ENCODE peak calls at places on chromosomes 2 and 18, in seven cellular contexts. One of them, this sample, is unnamed.

GRCh38 chr2:75074708-75075107 is 116.3 kb downstream of the POLE4 start:
- DNase-seq in HepG2: no peak
- DNase-seq in NT2/D1: no peak
- DNase-seq in K562: no peak
- DNase-seq in GM12878: no peak
- DNase-seq in H1: no peak
- DNase-seq in SK-N-SH: no peak
- DNase-seq in this sample: no peak

GRCh38 chr2:423479-423878 is 135.6 kb upstream of the ALKAL2 start:
- DNase-seq in SK-N-SH: no peak
- DNase-seq in HepG2: no peak
- DNase-seq in GM12878: no peak
- DNase-seq in H1: peak; percentile 33
- DNase-seq in K562: no peak
- DNase-seq in NT2/D1: no peak
- DNase-seq in this sample: no peak

GRCh38 chr2:7962191-7962590 is 719.7 kb upstream of the ID2 start:
- DNase-seq in GM12878: no peak
- DNase-seq in HepG2: no peak
- DNase-seq in NT2/D1: no peak
- DNase-seq in H1: no peak
- DNase-seq in SK-N-SH: no peak
- DNase-seq in K562: no peak
- DNase-seq in this sample: no peak

GRCh38 chr2:149329068-149329467 is 1.3 kb upstream of the LYPD6 start:
- DNase-seq in NT2/D1: no peak
- DNase-seq in H1: peak; percentile 59
- DNase-seq in SK-N-SH: peak; percentile 61
- DNase-seq in HepG2: no peak
- DNase-seq in GM12878: no peak
- DNase-seq in K562: no peak
- DNase-seq in this sample: peak; percentile 16

GRCh38 chr18:47247036-47247832 is 4.2 kb downstream of the SKOR2 start:
- DNase-seq in SK-N-SH: peak; percentile 90
- DNase-seq in K562: no peak
- DNase-seq in GM12878: no peak
- DNase-seq in HepG2: no peak
- DNase-seq in H1: peak; percentile 83
- DNase-seq in NT2/D1: no peak
- DNase-seq in this sample: no peak

GRCh38 chr18:48802543-48803428 is 148.0 kb downstream of the SMAD7 start:
- DNase-seq in SK-N-SH: no peak
- DNase-seq in H1: peak; percentile 33
- DNase-seq in K562: no peak
- DNase-seq in NT2/D1: no peak
- DNase-seq in HepG2: no peak
- DNase-seq in GM12878: no peak
- DNase-seq in this sample: no peak

GRCh38 chr2:22887426-22887825 is 497.6 kb upstream of the KLHL29 start:
- DNase-seq in H1: no peak
- DNase-seq in K562: no peak
- DNase-seq in HepG2: no peak
- DNase-seq in NT2/D1: no peak
- DNase-seq in SK-N-SH: no peak
- DNase-seq in GM12878: no peak
- DNase-seq in this sample: no peak

GRCh38 chr2:62939735-62940491 is 110.7 kb upstream of the OTX1 start:
- DNase-seq in K562: no peak
- DNase-seq in SK-N-SH: no peak
- DNase-seq in H1: no peak
- DNase-seq in HepG2: no peak
- DNase-seq in GM12878: no peak
- DNase-seq in NT2/D1: no peak
- DNase-seq in this sample: no peak

GRCh38 chr2:235468978-235469694 is 24.7 kb upstream of the AGAP1 start:
- DNase-seq in H1: no peak
- DNase-seq in HepG2: no peak
- DNase-seq in NT2/D1: no peak
- DNase-seq in SK-N-SH: no peak
- DNase-seq in K562: no peak
- DNase-seq in GM12878: no peak
- DNase-seq in this sample: peak; percentile 67

GRCh38 chr2:18067980-18068379 is 189.5 kb downstream of the KCNS3 start:
- DNase-seq in NT2/D1: no peak
- DNase-seq in HepG2: no peak
- DNase-seq in K562: no peak
- DNase-seq in SK-N-SH: peak; percentile 11
- DNase-seq in H1: peak; percentile 45
- DNase-seq in GM12878: no peak
- DNase-seq in this sample: no peak

GRCh38 chr2:189204322-189204941 is 24.9 kb upstream of the COL5A2 start:
- DNase-seq in NT2/D1: no peak
- DNase-seq in H1: no peak
- DNase-seq in K562: no peak
- DNase-seq in SK-N-SH: no peak
- DNase-seq in HepG2: no peak
- DNase-seq in GM12878: no peak
- DNase-seq in this sample: peak; percentile 22

GRCh38 chr18:28725876-28726275 is 548.9 kb upstream of the CDH2 start:
- DNase-seq in H1: no peak
- DNase-seq in SK-N-SH: peak; percentile 16
- DNase-seq in GM12878: no peak
- DNase-seq in K562: no peak
- DNase-seq in NT2/D1: no peak
- DNase-seq in HepG2: no peak
- DNase-seq in this sample: no peak

GRCh38 chr2:216219866-216220265 is 110.7 kb downstream of the XRCC5 start:
- DNase-seq in SK-N-SH: no peak
- DNase-seq in NT2/D1: no peak
- DNase-seq in GM12878: no peak
- DNase-seq in HepG2: no peak
- DNase-seq in K562: no peak
- DNase-seq in H1: no peak
- DNase-seq in this sample: no peak

GRCh38 chr2:62467100-62467474 is 38.9 kb downstream of the TMEM17 start:
- DNase-seq in HepG2: peak; percentile 58
- DNase-seq in NT2/D1: no peak
- DNase-seq in GM12878: no peak
- DNase-seq in H1: no peak
- DNase-seq in SK-N-SH: no peak
- DNase-seq in K562: no peak
- DNase-seq in this sample: no peak

GRCh38 chr2:24360050-24360962 is at the start of gene ITSN2:
- DNase-seq in SK-N-SH: peak; percentile 96
- DNase-seq in GM12878: peak; percentile 68
- DNase-seq in NT2/D1: peak; percentile 60
- DNase-seq in H1: peak; percentile 89
- DNase-seq in HepG2: peak; percentile 62
- DNase-seq in K562: peak; percentile 76
- DNase-seq in this sample: peak; percentile 48

GRCh38 chr2:24360963-24361330 is 611 bp upstream of the ITSN2 start:
- DNase-seq in GM12878: no peak
- DNase-seq in H1: no peak
- DNase-seq in K562: no peak
- DNase-seq in HepG2: no peak
- DNase-seq in NT2/D1: no peak
- DNase-seq in SK-N-SH: no peak
- DNase-seq in this sample: no peak

GRCh38 chr2:24362253-24362652 is 1.9 kb upstream of the ITSN2 start:
- DNase-seq in K562: peak; percentile 30
- DNase-seq in NT2/D1: no peak
- DNase-seq in HepG2: no peak
- DNase-seq in H1: no peak
- DNase-seq in SK-N-SH: no peak
- DNase-seq in GM12878: no peak
- DNase-seq in this sample: no peak

GRCh38 chr2:24359129-24359528 is 1.2 kb downstream of the ITSN2 start:
- DNase-seq in K562: no peak
- DNase-seq in H1: no peak
- DNase-seq in NT2/D1: no peak
- DNase-seq in SK-N-SH: no peak
- DNase-seq in GM12878: no peak
- DNase-seq in HepG2: no peak
- DNase-seq in this sample: no peak

GRCh38 chr2:24359701-24360049 is 661 bp downstream of the ITSN2 start:
- DNase-seq in NT2/D1: no peak
- DNase-seq in SK-N-SH: no peak
- DNase-seq in K562: no peak
- DNase-seq in H1: no peak
- DNase-seq in GM12878: no peak
- DNase-seq in HepG2: no peak
- DNase-seq in this sample: no peak
- TF ChIP-seq YY1 in NT2/D1: no peak
- TF ChIP-seq YY1 in SK-N-SH: no peak
- TF ChIP-seq YY1 in K562: peak; percentile 63
- TF ChIP-seq YY1 in H1: no peak
- TF ChIP-seq YY1 in GM12878: no peak
- TF ChIP-seq YY1 in HepG2: no peak
- TF ChIP-seq YY1 in this sample: no peak

GRCh38 chr2:125886153-125886552 is 769.8 kb upstream of the GYPC start:
- DNase-seq in NT2/D1: no peak
- DNase-seq in HepG2: no peak
- DNase-seq in SK-N-SH: no peak
- DNase-seq in GM12878: no peak
- DNase-seq in K562: no peak
- DNase-seq in H1: no peak
- DNase-seq in this sample: no peak
- TF ChIP-seq YY1 in NT2/D1: no peak
- TF ChIP-seq YY1 in HepG2: no peak
- TF ChIP-seq YY1 in SK-N-SH: no peak
- TF ChIP-seq YY1 in GM12878: no peak
- TF ChIP-seq YY1 in K562: no peak
- TF ChIP-seq YY1 in H1: no peak
- TF ChIP-seq YY1 in this sample: no peak

DNA sequence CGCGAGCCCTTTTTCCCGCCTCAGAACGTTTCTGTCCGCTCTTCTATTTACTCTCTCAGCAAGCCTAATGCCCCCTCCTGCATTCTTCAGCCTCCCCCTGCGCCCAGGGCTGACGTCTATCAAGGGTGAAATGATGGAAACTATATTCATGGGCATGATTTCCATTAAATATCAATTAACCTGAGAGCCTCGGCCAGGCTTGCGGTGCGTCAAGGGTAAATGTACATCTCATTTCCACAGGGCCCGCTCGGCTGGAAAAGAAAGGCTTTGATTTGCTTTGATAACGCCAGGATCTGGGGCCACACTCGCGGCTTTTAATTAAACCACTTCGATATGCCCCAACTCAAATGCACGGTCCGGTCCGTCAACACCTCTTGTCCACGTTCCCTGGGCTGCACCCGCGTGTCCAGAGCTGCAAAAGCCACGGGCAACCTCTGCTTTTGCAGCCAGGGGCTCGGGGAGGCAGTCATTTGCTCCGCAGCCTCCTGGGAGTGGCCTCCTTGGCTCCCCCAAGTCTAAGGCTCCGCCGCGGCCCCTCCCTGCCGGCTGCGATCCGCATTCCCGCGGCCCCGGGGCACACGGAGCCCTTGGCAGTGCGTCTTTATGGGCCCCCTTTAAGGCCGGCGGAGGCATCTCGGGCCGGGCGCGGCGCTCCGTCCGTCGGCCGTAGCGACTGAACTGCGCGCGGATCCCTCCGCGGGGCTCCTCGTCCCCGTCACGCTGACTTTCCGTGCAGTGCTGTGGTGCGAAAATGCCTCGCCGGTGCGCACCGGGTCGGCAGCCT is at the start of gene HOXD8:
- DNase-seq in HepG2: no peak
- DNase-seq in SK-N-SH: peak; percentile 88
- DNase-seq in NT2/D1: no peak
- DNase-seq in GM12878: no peak
- DNase-seq in K562: peak; percentile 33
- DNase-seq in H1: peak; percentile 69
- DNase-seq in this sample: peak; percentile 59
- TF ChIP-seq YY1 in HepG2: no peak
- TF ChIP-seq YY1 in SK-N-SH: peak; percentile 29
- TF ChIP-seq YY1 in NT2/D1: no peak
- TF ChIP-seq YY1 in GM12878: no peak
- TF ChIP-seq YY1 in K562: no peak
- TF ChIP-seq YY1 in H1: peak; percentile 16
- TF ChIP-seq YY1 in this sample: peak; percentile 66

DNA sequence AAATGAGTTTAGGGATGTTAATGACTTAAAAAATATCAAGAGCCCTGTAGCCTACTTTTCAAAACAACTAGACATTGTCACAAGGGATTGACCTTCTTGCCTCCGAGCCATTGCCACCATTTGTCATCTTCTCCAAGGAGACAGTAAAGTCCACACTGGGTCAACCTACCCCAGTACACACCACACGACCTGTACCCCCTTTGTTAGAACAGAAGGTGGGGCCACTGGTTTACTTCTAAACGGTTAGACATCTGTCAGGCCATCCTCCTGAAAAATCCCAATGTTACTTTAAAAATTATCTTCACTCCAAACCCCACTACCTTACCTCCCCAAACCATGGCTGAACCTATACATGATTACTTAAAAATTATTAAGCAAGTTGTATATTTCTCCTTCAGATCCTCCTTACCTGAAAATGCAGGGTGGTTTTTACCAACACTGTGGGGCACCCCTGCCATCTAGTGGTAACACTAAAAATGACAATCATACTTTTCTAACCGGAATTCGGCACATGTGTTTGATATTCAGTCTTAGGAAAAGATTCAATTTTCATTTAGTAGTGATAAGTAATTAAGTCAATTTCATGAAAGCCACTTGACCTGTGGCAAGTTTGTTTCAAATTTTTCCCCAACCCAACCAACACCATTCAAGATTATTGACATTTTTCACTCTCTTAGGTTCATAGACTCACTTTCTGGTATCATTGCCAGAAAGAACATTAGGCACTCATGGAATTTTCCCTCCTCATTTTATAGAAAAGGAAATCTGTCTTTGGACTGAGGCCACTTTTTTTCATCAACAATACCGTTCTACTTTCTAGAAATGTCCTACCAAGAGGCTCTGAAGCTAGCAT is 265.3 kb upstream of the PKDCC start:
- DNase-seq in NT2/D1: peak; percentile 46
- DNase-seq in HepG2: peak; percentile 41
- DNase-seq in GM12878: peak; percentile 15
- DNase-seq in K562: peak; percentile 40
- DNase-seq in H1: no peak
- DNase-seq in SK-N-SH: peak; percentile 55
- DNase-seq in this sample: peak; percentile 24
- TF ChIP-seq YY1 in NT2/D1: no peak
- TF ChIP-seq YY1 in HepG2: no peak
- TF ChIP-seq YY1 in GM12878: no peak
- TF ChIP-seq YY1 in K562: no peak
- TF ChIP-seq YY1 in H1: no peak
- TF ChIP-seq YY1 in SK-N-SH: no peak
- TF ChIP-seq YY1 in this sample: no peak

GRCh38 chr2:157476915-157477709 is 33.2 kb upstream of the CYTIP start:
- DNase-seq in H1: no peak
- DNase-seq in K562: no peak
- DNase-seq in NT2/D1: no peak
- DNase-seq in GM12878: no peak
- DNase-seq in SK-N-SH: no peak
- DNase-seq in HepG2: no peak
- DNase-seq in this sample: no peak
- TF ChIP-seq YY1 in H1: no peak
- TF ChIP-seq YY1 in K562: no peak
- TF ChIP-seq YY1 in NT2/D1: no peak
- TF ChIP-seq YY1 in GM12878: no peak
- TF ChIP-seq YY1 in SK-N-SH: no peak
- TF ChIP-seq YY1 in HepG2: no peak
- TF ChIP-seq YY1 in this sample: no peak

This sample was measured in HCT116.